ENCODE peak calls at places on chromosomes 1 and 21, in eight cellular contexts. S is psoas muscle, I is T-helper 1 cell, W is NCI-H748 treated with DMSO at 0.1 percent for 48 hours, K is endothelial cell, C is globus pallidus, B is NCI-H146, A is amniotic stem cell. J is an unnamed sample.

GRCh38 chr21:28776251-28776650 is 216.4 kb downstream of the LTN1 start:
- DNase-seq in S (no peak), I (no peak), W (no peak), K (no peak), C (no peak), B (no peak), A (no peak), J (no peak)

GRCh38 chr1:214244841-214245240 is 36.1 kb upstream of the SMYD2 start:
- DNase-seq in S (no peak), I (no peak), W (no peak), K (no peak), C (no peak), B (no peak), A (no peak), J (no peak)

GRCh38 chr21:37322084-37322483 is 44.5 kb upstream of the DYRK1A start:
- DNase-seq in S (no peak), I (no peak), W (no peak), K (no peak), C (no peak), B (no peak), A (no peak), J (no peak)

GRCh38 chr1:53992085-53992874 is 25.7 kb downstream of the LDLRAD1 start:
- DNase-seq in S (no peak), I (no peak), W (no peak), K (no peak), C (peak), B (no peak), A (no peak), J (no peak)

GRCh38 chr1:1996207-1996651 is 7.4 kb downstream of the CFAP74 start:
- DNase-seq in S (no peak), I (no peak), W (no peak), K (no peak), C (peak), B (no peak), A (no peak), J (no peak)

GRCh38 chr1:192575499-192576189 is at the start of gene RGS1:
- DNase-seq in S (no peak), I (peak), W (no peak), K (no peak), C (peak), B (no peak), A (no peak), J (no peak)

GRCh38 chr1:91526496-91526895 is 25.8 kb downstream of the CDC7 start:
- DNase-seq in S (no peak), I (no peak), W (no peak), K (no peak), C (no peak), B (no peak), A (no peak), J (no peak)

GRCh38 chr1:220927442-220927841 is 48.2 kb downstream of the HLX start:
- DNase-seq in S (no peak), I (no peak), W (peak), K (no peak), C (no peak), B (peak), A (no peak), J (no peak)

GRCh38 chr1:38891753-38892152 is 10.4 kb upstream of the GJA9 start:
- DNase-seq in S (no peak), I (no peak), W (no peak), K (no peak), C (no peak), B (peak), A (no peak), J (peak)

GRCh38 chr1:62013264-62013663 is 181.4 kb upstream of the L1TD1 start:
- DNase-seq in S (no peak), I (no peak), W (no peak), K (no peak), C (no peak), B (no peak), A (no peak), J (no peak)

GRCh38 chr1:88502814-88503339 is 181.2 kb upstream of the PKN2 start:
- DNase-seq in S (no peak), I (no peak), W (no peak), K (no peak), C (no peak), B (no peak), A (no peak), J (no peak)

GRCh38 chr1:145891143-145891542 is 5.5 kb upstream of the ANKRD35 start:
- DNase-seq in S (no peak), I (no peak), W (no peak), K (no peak), C (no peak), B (peak), A (no peak), J (no peak)

GRCh38 chr1:84254703-84255238 is 46.7 kb upstream of the SAMD13 start:
- DNase-seq in S (no peak), I (no peak), W (no peak), K (no peak), C (no peak), B (no peak), A (no peak), J (no peak)

GRCh38 chr21:26945916-26946315 is 21.0 kb downstream of the ADAMTS5 start:
- DNase-seq in S (peak), I (no peak), W (no peak), K (no peak), C (peak), B (no peak), A (no peak), J (no peak)

GRCh38 chr1:175600721-175601440 is 142.5 kb downstream of the TNR start:
- DNase-seq in S (no peak), I (no peak), W (no peak), K (no peak), C (no peak), B (no peak), A (no peak), J (no peak)

GRCh38 chr1:31306278-31306677 is 9.4 kb downstream of the ZCCHC17 start:
- DNase-seq in S (no peak), I (no peak), W (no peak), K (no peak), C (no peak), B (no peak), A (peak), J (no peak)

GRCh38 chr1:208333676-208334075 is 89.5 kb upstream of the PLXNA2 start:
- DNase-seq in S (no peak), I (no peak), W (no peak), K (no peak), C (no peak), B (no peak), A (no peak), J (no peak)

GRCh38 chr21:32713726-32714125 is 14.1 kb downstream of the SYNJ1 start:
- DNase-seq in S (no peak), I (no peak), W (no peak), K (no peak), C (no peak), B (no peak), A (no peak), J (no peak)

GRCh38 chr1:230979389-230979716 is 459 bp downstream of the ARV1 start:
- DNase-seq in S (no peak), I (no peak), W (no peak), K (no peak), C (no peak), B (no peak), A (no peak), J (no peak)

GRCh38 chr1:23801338-23801748 is 789 bp upstream of the GALE start:
- DNase-seq in S (peak), I (no peak), W (no peak), K (no peak), C (no peak), B (peak), A (no peak), J (no peak)

GRCh38 chr1:243924588-243925349 is 74.7 kb upstream of the AKT3 start:
- DNase-seq in S (no peak), I (no peak), W (no peak), K (no peak), C (no peak), B (no peak), A (no peak), J (no peak)

GRCh38 chr1:75079535-75080290 is 54.5 kb upstream of the LHX8 start:
- DNase-seq in S (no peak), I (no peak), W (peak), K (no peak), C (no peak), B (peak), A (no peak), J (no peak)

GRCh38 chr21:31909153-31909771 is 36.4 kb downstream of the HUNK start:
- DNase-seq in S (no peak), I (no peak), W (no peak), K (no peak), C (no peak), B (no peak), A (no peak), J (no peak)

GRCh38 chr1:245858683-245859509 is 648.2 kb downstream of the SMYD3 start:
- DNase-seq in S (no peak), I (no peak), W (no peak), K (no peak), C (no peak), B (peak), A (no peak), J (no peak)

GRCh38 chr1:33086384-33086850 is 5.5 kb downstream of the AZIN2 start:
- DNase-seq in S (peak), I (no peak), W (peak), K (peak), C (peak), B (peak), A (peak), J (peak)

GRCh38 chr21:37443683-37444082 is 77.1 kb downstream of the DYRK1A start:
- DNase-seq in S (no peak), I (no peak), W (no peak), K (no peak), C (no peak), B (no peak), A (no peak), J (no peak)

GRCh38 chr1:67100833-67101232 is 33.9 kb downstream of the C1orf141 start:
- DNase-seq in S (no peak), I (no peak), W (no peak), K (no peak), C (no peak), B (no peak), A (no peak), J (no peak)